ENCODE peak calls at places on chromosome 3, in ten cellular contexts. One of them, this sample, is unnamed.

GRCh38 chr3:53269888-53270880 is 14.4 kb upstream of the TKT start:
- DNase-seq in CD8-positive, alpha-beta T cell: no peak
- DNase-seq in brain microvascular endothelial cell: peak
- DNase-seq in mesendoderm: peak
- DNase-seq in aorta: peak
- DNase-seq in gastrocnemius medialis: peak
- DNase-seq in Peyer's patch: peak
- DNase-seq in astrocyte: peak
- DNase-seq in AG04450: peak
- DNase-seq in AG10803: peak
- DNase-seq in this sample: peak

GRCh38 chr3:29486087-29486486 is 205.2 kb downstream of the RBMS3 start:
- DNase-seq in mesendoderm: peak
- DNase-seq in astrocyte: peak
- DNase-seq in gastrocnemius medialis: no peak
- DNase-seq in AG10803: peak
- DNase-seq in brain microvascular endothelial cell: peak
- DNase-seq in Peyer's patch: no peak
- DNase-seq in AG04450: peak
- DNase-seq in CD8-positive, alpha-beta T cell: no peak
- DNase-seq in aorta: no peak
- DNase-seq in this sample: no peak

GRCh38 chr3:73729969-73730440 is 105.3 kb upstream of the PDZRN3 start:
- DNase-seq in CD8-positive, alpha-beta T cell: no peak
- DNase-seq in mesendoderm: peak
- DNase-seq in astrocyte: no peak
- DNase-seq in gastrocnemius medialis: peak
- DNase-seq in AG04450: no peak
- DNase-seq in aorta: no peak
- DNase-seq in Peyer's patch: peak
- DNase-seq in brain microvascular endothelial cell: no peak
- DNase-seq in AG10803: no peak
- DNase-seq in this sample: no peak

GRCh38 chr3:132342183-132342582 is 25.0 kb downstream of the ACP3 start:
- DNase-seq in gastrocnemius medialis: no peak
- DNase-seq in Peyer's patch: no peak
- DNase-seq in brain microvascular endothelial cell: no peak
- DNase-seq in aorta: no peak
- DNase-seq in astrocyte: no peak
- DNase-seq in mesendoderm: peak
- DNase-seq in AG04450: no peak
- DNase-seq in AG10803: no peak
- DNase-seq in CD8-positive, alpha-beta T cell: no peak
- DNase-seq in this sample: no peak

GRCh38 chr3:182521339-182521738 is 272.0 kb upstream of the ATP11B start:
- DNase-seq in mesendoderm: no peak
- DNase-seq in gastrocnemius medialis: no peak
- DNase-seq in aorta: no peak
- DNase-seq in AG10803: no peak
- DNase-seq in CD8-positive, alpha-beta T cell: no peak
- DNase-seq in AG04450: no peak
- DNase-seq in astrocyte: no peak
- DNase-seq in Peyer's patch: no peak
- DNase-seq in brain microvascular endothelial cell: no peak
- DNase-seq in this sample: no peak

GRCh38 chr3:2851835-2852234 is 258.3 kb downstream of the IL5RA start:
- DNase-seq in aorta: no peak
- DNase-seq in CD8-positive, alpha-beta T cell: no peak
- DNase-seq in brain microvascular endothelial cell: no peak
- DNase-seq in AG10803: no peak
- DNase-seq in gastrocnemius medialis: peak
- DNase-seq in AG04450: no peak
- DNase-seq in astrocyte: no peak
- DNase-seq in Peyer's patch: peak
- DNase-seq in mesendoderm: no peak
- DNase-seq in this sample: no peak

GRCh38 chr3:79491029-79491634 is 276.7 kb downstream of the ROBO1 start:
- DNase-seq in gastrocnemius medialis: no peak
- DNase-seq in Peyer's patch: no peak
- DNase-seq in mesendoderm: no peak
- DNase-seq in brain microvascular endothelial cell: peak
- DNase-seq in aorta: no peak
- DNase-seq in CD8-positive, alpha-beta T cell: no peak
- DNase-seq in AG10803: peak
- DNase-seq in astrocyte: peak
- DNase-seq in AG04450: no peak
- DNase-seq in this sample: no peak

GRCh38 chr3:98811048-98811447 is 47.9 kb downstream of the ST3GAL6 start:
- DNase-seq in aorta: no peak
- DNase-seq in Peyer's patch: no peak
- DNase-seq in astrocyte: no peak
- DNase-seq in mesendoderm: no peak
- DNase-seq in AG10803: no peak
- DNase-seq in gastrocnemius medialis: no peak
- DNase-seq in CD8-positive, alpha-beta T cell: no peak
- DNase-seq in AG04450: no peak
- DNase-seq in brain microvascular endothelial cell: no peak
- DNase-seq in this sample: no peak

GRCh38 chr3:146160964-146161724 is at the start of gene PLOD2:
- DNase-seq in Peyer's patch: peak
- DNase-seq in brain microvascular endothelial cell: peak
- DNase-seq in aorta: peak
- DNase-seq in AG10803: peak
- DNase-seq in gastrocnemius medialis: peak
- DNase-seq in AG04450: no peak
- DNase-seq in CD8-positive, alpha-beta T cell: no peak
- DNase-seq in mesendoderm: peak
- DNase-seq in astrocyte: peak
- DNase-seq in this sample: peak

GRCh38 chr3:124688580-124689454 is 41.4 kb upstream of the UMPS start:
- DNase-seq in aorta: peak
- DNase-seq in AG04450: peak
- DNase-seq in mesendoderm: peak
- DNase-seq in Peyer's patch: peak
- DNase-seq in AG10803: peak
- DNase-seq in astrocyte: peak
- DNase-seq in CD8-positive, alpha-beta T cell: peak
- DNase-seq in brain microvascular endothelial cell: peak
- DNase-seq in gastrocnemius medialis: peak
- DNase-seq in this sample: peak

GRCh38 chr3:71016141-71016845 is 567.2 kb downstream of the FOXP1 start:
- DNase-seq in AG10803: peak
- DNase-seq in gastrocnemius medialis: no peak
- DNase-seq in brain microvascular endothelial cell: peak
- DNase-seq in Peyer's patch: no peak
- DNase-seq in CD8-positive, alpha-beta T cell: no peak
- DNase-seq in astrocyte: no peak
- DNase-seq in aorta: no peak
- DNase-seq in AG04450: no peak
- DNase-seq in mesendoderm: no peak
- DNase-seq in this sample: no peak

GRCh38 chr3:112136959-112137693 is 4.1 kb upstream of the GCSAM start:
- DNase-seq in AG04450: no peak
- DNase-seq in gastrocnemius medialis: no peak
- DNase-seq in aorta: no peak
- DNase-seq in astrocyte: no peak
- DNase-seq in mesendoderm: peak
- DNase-seq in brain microvascular endothelial cell: peak
- DNase-seq in CD8-positive, alpha-beta T cell: peak
- DNase-seq in Peyer's patch: peak
- DNase-seq in AG10803: peak
- DNase-seq in this sample: no peak
- H3K4me3 ChIP-seq in AG04450: no peak
- H3K4me3 ChIP-seq in gastrocnemius medialis: no peak
- H3K4me3 ChIP-seq in aorta: no peak
- H3K4me3 ChIP-seq in astrocyte: no peak
- H3K4me3 ChIP-seq in mesendoderm: no peak
- H3K4me3 ChIP-seq in brain microvascular endothelial cell: no peak
- H3K4me3 ChIP-seq in CD8-positive, alpha-beta T cell: no peak
- H3K4me3 ChIP-seq in Peyer's patch: no peak
- H3K4me3 ChIP-seq in AG10803: no peak
- H3K4me3 ChIP-seq in this sample: no peak

GRCh38 chr3:184582998-184583344 is 21.4 kb downstream of the EPHB3 start:
- DNase-seq in CD8-positive, alpha-beta T cell: no peak
- DNase-seq in brain microvascular endothelial cell: no peak
- DNase-seq in mesendoderm: peak
- DNase-seq in aorta: no peak
- DNase-seq in AG04450: no peak
- DNase-seq in astrocyte: no peak
- DNase-seq in gastrocnemius medialis: no peak
- DNase-seq in AG10803: no peak
- DNase-seq in Peyer's patch: no peak
- DNase-seq in this sample: no peak

GRCh38 chr3:184584001-184584891 is 22.7 kb downstream of the EPHB3 start:
- DNase-seq in Peyer's patch: no peak
- DNase-seq in CD8-positive, alpha-beta T cell: no peak
- DNase-seq in mesendoderm: peak
- DNase-seq in AG04450: no peak
- DNase-seq in aorta: peak
- DNase-seq in AG10803: no peak
- DNase-seq in gastrocnemius medialis: no peak
- DNase-seq in astrocyte: no peak
- DNase-seq in brain microvascular endothelial cell: no peak
- DNase-seq in this sample: no peak

GRCh38 chr3:184581331-184582210 is 20.0 kb downstream of the EPHB3 start:
- DNase-seq in brain microvascular endothelial cell: no peak
- DNase-seq in mesendoderm: no peak
- DNase-seq in astrocyte: no peak
- DNase-seq in Peyer's patch: no peak
- DNase-seq in AG04450: no peak
- DNase-seq in gastrocnemius medialis: no peak
- DNase-seq in aorta: peak
- DNase-seq in AG10803: no peak
- DNase-seq in CD8-positive, alpha-beta T cell: no peak
- DNase-seq in this sample: no peak

GRCh38 chr3:184583345-184584000 is 21.9 kb downstream of the EPHB3 start:
- DNase-seq in mesendoderm: no peak
- DNase-seq in Peyer's patch: no peak
- DNase-seq in brain microvascular endothelial cell: no peak
- DNase-seq in AG10803: no peak
- DNase-seq in astrocyte: no peak
- DNase-seq in CD8-positive, alpha-beta T cell: no peak
- DNase-seq in gastrocnemius medialis: no peak
- DNase-seq in AG04450: no peak
- DNase-seq in aorta: peak
- DNase-seq in this sample: no peak

GRCh38 chr3:184582583-184582982 is 21.0 kb downstream of the EPHB3 start:
- DNase-seq in astrocyte: no peak
- DNase-seq in Peyer's patch: no peak
- DNase-seq in AG10803: peak
- DNase-seq in CD8-positive, alpha-beta T cell: no peak
- DNase-seq in gastrocnemius medialis: peak
- DNase-seq in mesendoderm: peak
- DNase-seq in AG04450: no peak
- DNase-seq in brain microvascular endothelial cell: peak
- DNase-seq in aorta: peak
- DNase-seq in this sample: no peak
- H3K4me3 ChIP-seq in astrocyte: no peak
- H3K4me3 ChIP-seq in Peyer's patch: peak
- H3K4me3 ChIP-seq in AG10803: peak
- H3K4me3 ChIP-seq in CD8-positive, alpha-beta T cell: no peak
- H3K4me3 ChIP-seq in gastrocnemius medialis: peak
- H3K4me3 ChIP-seq in mesendoderm: no peak
- H3K4me3 ChIP-seq in AG04450: no peak
- H3K4me3 ChIP-seq in brain microvascular endothelial cell: peak
- H3K4me3 ChIP-seq in aorta: peak
- H3K4me3 ChIP-seq in this sample: no peak

DNA sequence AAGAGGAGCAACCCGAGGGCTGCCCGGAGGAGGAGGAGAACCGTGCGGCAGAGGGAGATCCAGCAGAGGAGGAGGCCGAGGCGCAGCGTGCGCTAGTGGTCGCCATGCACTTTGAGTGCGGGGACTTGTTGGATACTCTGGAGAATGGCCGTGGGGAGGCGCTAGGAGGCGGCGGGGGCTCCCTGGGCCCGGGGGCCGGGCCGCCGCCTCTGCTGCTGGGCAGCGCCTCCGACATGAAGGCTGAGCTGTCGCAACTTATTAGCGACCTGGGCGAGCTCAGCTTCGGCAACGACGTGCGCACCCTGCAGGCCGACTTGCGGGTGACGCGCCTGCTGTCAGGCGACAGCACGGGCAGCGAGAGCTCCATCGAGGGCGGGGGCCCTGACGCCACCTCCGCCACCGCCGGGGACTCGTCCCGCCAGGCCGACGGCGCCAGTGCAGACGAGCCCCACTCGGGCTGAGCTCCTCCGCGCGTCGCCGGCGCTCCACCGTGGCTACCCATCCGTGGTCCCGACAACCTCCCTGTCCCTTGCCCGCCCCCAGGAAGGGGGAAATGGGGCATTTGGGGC is 2.0 kb downstream of the FAM43A start:
- DNase-seq in CD8-positive, alpha-beta T cell: peak
- DNase-seq in aorta: peak
- DNase-seq in brain microvascular endothelial cell: peak
- DNase-seq in astrocyte: peak
- DNase-seq in Peyer's patch: peak
- DNase-seq in AG10803: peak
- DNase-seq in AG04450: no peak
- DNase-seq in gastrocnemius medialis: peak
- DNase-seq in mesendoderm: peak
- DNase-seq in this sample: peak
- H3K4me3 ChIP-seq in CD8-positive, alpha-beta T cell: peak
- H3K4me3 ChIP-seq in aorta: no peak
- H3K4me3 ChIP-seq in brain microvascular endothelial cell: peak
- H3K4me3 ChIP-seq in astrocyte: peak
- H3K4me3 ChIP-seq in Peyer's patch: peak
- H3K4me3 ChIP-seq in AG10803: peak
- H3K4me3 ChIP-seq in AG04450: peak
- H3K4me3 ChIP-seq in gastrocnemius medialis: peak
- H3K4me3 ChIP-seq in mesendoderm: peak
- H3K4me3 ChIP-seq in this sample: peak

DNA sequence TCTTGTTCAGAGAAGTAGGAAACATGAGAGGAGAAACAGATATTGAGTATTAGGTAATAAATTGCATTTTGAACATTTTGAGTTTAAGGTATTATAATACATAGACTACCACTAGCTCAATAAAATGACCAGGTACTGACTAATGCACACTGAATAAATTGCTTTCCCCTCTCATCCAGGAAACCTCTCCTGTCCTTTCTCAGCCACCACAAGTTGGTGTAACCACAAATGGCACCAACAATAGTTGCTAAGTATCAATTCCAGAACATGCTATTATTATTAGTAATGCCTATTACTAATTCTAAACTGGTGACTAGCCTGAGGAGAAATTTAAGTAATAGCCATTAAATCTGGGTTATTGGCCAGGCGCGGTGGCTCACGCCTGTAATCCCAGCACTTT is 47.3 kb upstream of the XRN1 start:
- DNase-seq in mesendoderm: no peak
- DNase-seq in gastrocnemius medialis: no peak
- DNase-seq in AG10803: no peak
- DNase-seq in Peyer's patch: no peak
- DNase-seq in AG04450: no peak
- DNase-seq in astrocyte: no peak
- DNase-seq in brain microvascular endothelial cell: no peak
- DNase-seq in aorta: no peak
- DNase-seq in CD8-positive, alpha-beta T cell: no peak
- DNase-seq in this sample: no peak
- H3K4me3 ChIP-seq in mesendoderm: no peak
- H3K4me3 ChIP-seq in gastrocnemius medialis: no peak
- H3K4me3 ChIP-seq in AG10803: no peak
- H3K4me3 ChIP-seq in Peyer's patch: no peak
- H3K4me3 ChIP-seq in AG04450: no peak
- H3K4me3 ChIP-seq in astrocyte: no peak
- H3K4me3 ChIP-seq in brain microvascular endothelial cell: no peak
- H3K4me3 ChIP-seq in aorta: no peak
- H3K4me3 ChIP-seq in CD8-positive, alpha-beta T cell: no peak
- H3K4me3 ChIP-seq in this sample: no peak